ENCODE peak calls at places on chromosome 22, in nine cellular contexts. X is transverse colon, S is upper lobe of right lung, W is lower leg skin, Q is lung, U is AG04450, A is fibroblast of mammary gland, F is PC-9, Z is A549. C is an unnamed sample.

GRCh38 chr22:43829904-43830851 is 18.1 kb upstream of the EFCAB6 start:
- DNase-seq in X (no peak), S (peak), W (peak), Q (peak), U (no peak), A (peak), F (no peak), Z (no peak), C (no peak)

GRCh38 chr22:24805790-24806662 is at the start of gene SGSM1:
- DNase-seq in X (peak), S (peak), W (peak), Q (peak), U (no peak), A (peak), F (peak), Z (peak), C (peak)

GRCh38 chr22:19610518-19611253 is 86.5 kb upstream of the CLDN5 start:
- DNase-seq in X (no peak), S (no peak), W (no peak), Q (no peak), U (no peak), A (no peak), F (no peak), Z (no peak), C (no peak)

GRCh38 chr22:42072606-42073330 is 1.3 kb upstream of the PHETA2 start:
- DNase-seq in X (no peak), S (no peak), W (no peak), Q (no peak), U (no peak), A (no peak), F (no peak), Z (no peak), C (no peak)

GRCh38 chr22:19807161-19807913 is 46.8 kb downstream of the TBX1 start:
- DNase-seq in X (no peak), S (no peak), W (no peak), Q (no peak), U (no peak), A (no peak), F (no peak), Z (no peak), C (no peak)

GRCh38 chr22:50489363-50490243 is 2.9 kb downstream of the MIOX start:
- DNase-seq in X (no peak), S (no peak), W (no peak), Q (no peak), U (no peak), A (no peak), F (no peak), Z (no peak), C (no peak)

GRCh38 chr22:18116634-18117033 is 6.0 kb downstream of the TUBA8 start:
- DNase-seq in X (no peak), S (no peak), W (no peak), Q (no peak), U (no peak), A (no peak), F (no peak), Z (no peak), C (no peak)

GRCh38 chr22:27990879-27991278 is 71.8 kb upstream of the PITPNB start:
- DNase-seq in X (peak), S (no peak), W (no peak), Q (no peak), U (no peak), A (peak), F (no peak), Z (peak), C (no peak)

GRCh38 chr22:48531721-48532435 is 1295.8 kb downstream of the BRD1 start:
- DNase-seq in X (no peak), S (no peak), W (no peak), Q (no peak), U (no peak), A (no peak), F (no peak), Z (no peak), C (no peak)

GRCh38 chr22:47695176-47695575 is 932.7 kb downstream of the TBC1D22A start:
- DNase-seq in X (no peak), S (no peak), W (no peak), Q (no peak), U (no peak), A (no peak), F (no peak), Z (no peak), C (no peak)

GRCh38 chr22:46074771-46075551 is 75.4 kb upstream of the PPARA start:
- DNase-seq in X (peak), S (peak), W (no peak), Q (no peak), U (no peak), A (no peak), F (no peak), Z (no peak), C (no peak)

GRCh38 chr22:46071451-46072029 is 78.8 kb upstream of the PPARA start:
- DNase-seq in X (peak), S (peak), W (peak), Q (peak), U (peak), A (peak), F (peak), Z (peak), C (peak)

GRCh38 chr22:46073683-46074504 is 76.4 kb upstream of the PPARA start:
- DNase-seq in X (peak), S (peak), W (no peak), Q (no peak), U (no peak), A (peak), F (peak), Z (no peak), C (no peak)

GRCh38 chr22:46072030-46072881 is 78.1 kb upstream of the PPARA start:
- DNase-seq in X (peak), S (peak), W (no peak), Q (peak), U (no peak), A (peak), F (peak), Z (no peak), C (no peak)

DNA sequence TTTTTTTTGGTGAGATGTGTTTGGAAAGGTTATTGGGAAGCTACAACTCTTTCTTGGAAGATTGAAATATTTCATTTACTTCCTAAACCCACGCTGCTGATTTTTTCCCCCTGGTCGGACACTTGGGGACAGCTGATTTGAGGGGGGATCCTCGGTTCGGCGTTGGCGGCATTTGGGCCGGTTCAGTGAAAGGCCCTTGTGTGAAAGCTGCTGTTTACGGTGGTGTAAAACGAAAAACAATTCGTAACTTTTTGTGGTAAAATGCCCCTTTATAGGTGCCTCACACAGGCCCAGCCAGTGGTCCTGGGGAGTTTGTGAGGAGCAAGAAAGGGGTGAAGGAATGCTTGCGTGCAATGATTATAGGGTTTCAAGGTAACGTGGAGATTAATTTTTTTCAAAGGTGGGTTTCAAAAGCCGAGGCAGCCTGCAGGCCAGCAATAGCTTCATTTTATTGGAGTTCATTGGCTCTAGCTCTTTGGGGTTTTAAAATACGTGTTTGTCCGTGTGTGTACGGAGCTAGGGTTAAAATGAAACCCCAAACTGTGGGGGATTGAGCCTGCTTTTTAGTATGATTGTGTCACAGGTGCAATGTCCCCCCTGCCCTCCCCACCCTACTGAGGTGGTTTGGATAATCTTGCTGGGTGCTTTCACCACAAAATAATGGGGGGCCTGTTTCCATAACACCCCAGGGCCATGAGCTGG is 77.2 kb upstream of the PPARA start:
- DNase-seq in X (peak), S (peak), W (no peak), Q (no peak), U (no peak), A (peak), F (no peak), Z (no peak), C (no peak)
- H3K4me3 ChIP-seq in X (peak), S (peak), W (peak), Q (peak), U (peak), A (peak), F (peak), Z (peak), C (peak)

GRCh38 chr22:37225481-37225880 is 13.2 kb upstream of the SSTR3 start:
- DNase-seq in X (peak), S (no peak), W (no peak), Q (no peak), U (no peak), A (no peak), F (no peak), Z (peak), C (no peak)
- TF ChIP-seq CTCF in X (no peak), S (no peak), W (no peak), Q (no peak), U (peak), A (peak), F (peak), Z (no peak), C (peak)

GRCh38 chr22:33404723-33405122 is 346.5 kb upstream of the SYN3 start:
- DNase-seq in X (no peak), S (no peak), W (no peak), Q (no peak), U (no peak), A (no peak), F (no peak), Z (no peak), C (no peak)
- H3K4me3 ChIP-seq in X (no peak), S (no peak), W (no peak), Q (no peak), U (no peak), A (no peak), F (no peak), Z (no peak), C (no peak)

GRCh38 chr22:46003271-46004091 is 26.5 kb upstream of the WNT7B start:
- DNase-seq in X (no peak), S (peak), W (no peak), Q (no peak), U (no peak), A (peak), F (no peak), Z (no peak), C (no peak)

GRCh38 chr22:46001426-46002106 is 24.6 kb upstream of the WNT7B start:
- DNase-seq in X (no peak), S (peak), W (no peak), Q (no peak), U (no peak), A (no peak), F (no peak), Z (no peak), C (no peak)

GRCh38 chr22:46002757-46003270 is 25.9 kb upstream of the WNT7B start:
- DNase-seq in X (no peak), S (peak), W (no peak), Q (no peak), U (no peak), A (peak), F (peak), Z (no peak), C (no peak)

GRCh38 chr22:46006379-46007002 is 29.5 kb upstream of the WNT7B start:
- DNase-seq in X (peak), S (peak), W (peak), Q (peak), U (peak), A (peak), F (peak), Z (peak), C (peak)

DNA sequence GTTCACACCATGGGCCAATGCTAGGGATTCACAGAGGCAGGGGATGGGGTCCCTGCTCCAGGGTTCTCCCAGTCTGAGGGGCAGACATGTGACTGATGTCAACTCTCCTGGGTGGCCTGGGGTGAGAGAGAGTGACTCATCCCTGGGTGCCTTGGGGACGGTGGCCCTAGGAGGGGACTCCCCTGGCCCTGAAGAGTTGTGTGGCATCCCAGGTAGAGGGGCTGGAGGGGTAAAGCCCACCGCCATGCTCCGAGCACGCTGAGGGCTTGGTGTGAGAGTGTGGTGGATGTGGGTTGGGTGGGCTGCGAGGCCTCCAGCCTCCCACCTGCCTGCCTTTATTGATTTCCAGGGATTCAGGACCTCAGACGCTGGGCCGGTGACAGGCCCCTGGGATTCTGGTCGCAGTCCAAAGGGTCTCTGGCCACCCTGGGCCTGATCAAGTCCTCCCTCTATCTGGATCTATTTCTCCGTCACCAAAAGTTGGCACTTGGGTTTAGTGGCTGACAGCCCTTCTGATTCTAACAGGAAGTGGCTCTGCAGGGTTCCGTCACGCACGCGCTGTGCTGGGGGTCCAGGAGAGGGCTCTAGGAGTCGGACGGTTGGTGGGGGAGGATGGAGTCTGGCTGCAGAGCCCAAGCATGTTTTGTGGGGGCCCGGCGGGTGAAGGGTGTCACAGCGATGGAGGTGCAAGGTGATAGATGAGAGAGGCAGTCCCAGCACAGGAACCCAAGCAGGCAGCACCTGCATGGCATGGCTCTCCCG is 27.3 kb upstream of the WNT7B start:
- DNase-seq in X (no peak), S (peak), W (no peak), Q (no peak), U (no peak), A (no peak), F (no peak), Z (no peak), C (no peak)
- TF ChIP-seq CTCF in X (no peak), S (no peak), W (no peak), Q (no peak), U (no peak), A (no peak), F (no peak), Z (no peak), C (no peak)

GRCh38 chr22:35544189-35544588 is 3.6 kb downstream of the RASD2 start:
- DNase-seq in X (no peak), S (no peak), W (no peak), Q (no peak), U (no peak), A (no peak), F (no peak), Z (no peak), C (no peak)
- H3K4me3 ChIP-seq in X (no peak), S (no peak), W (no peak), Q (no peak), U (no peak), A (no peak), F (no peak), Z (no peak), C (no peak)

DNA sequence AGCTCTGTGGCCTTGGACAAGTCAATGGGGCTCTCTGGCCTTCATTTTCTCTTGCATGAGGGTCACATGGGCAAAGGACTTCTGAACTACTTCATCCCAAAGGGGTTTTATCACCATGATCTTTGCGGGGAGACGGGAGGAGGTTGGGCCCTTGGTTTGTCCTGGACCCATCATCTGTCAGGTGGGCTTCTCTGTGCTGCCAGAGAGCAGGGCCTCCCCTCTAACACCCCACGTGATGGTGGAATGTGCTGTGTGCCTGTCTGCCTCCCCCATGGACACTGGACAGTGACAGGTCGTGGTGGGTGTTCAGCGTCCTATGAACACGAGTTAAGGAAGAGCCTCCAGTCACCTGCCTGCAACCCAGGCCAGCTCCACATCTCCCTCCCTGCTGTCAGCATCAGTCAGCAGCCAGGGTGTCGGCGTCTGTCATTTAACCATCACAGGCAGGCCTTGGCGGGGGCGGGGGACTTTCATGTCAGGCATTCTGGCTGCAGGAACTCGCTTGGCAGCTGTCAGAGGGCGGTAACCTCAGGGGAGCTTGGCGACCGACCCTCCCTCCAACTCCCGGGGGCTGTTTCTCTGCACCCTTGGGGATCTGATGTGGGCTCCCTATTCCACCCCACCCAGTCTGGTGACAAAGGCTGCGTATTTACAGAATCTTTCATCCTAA is 2.6 kb upstream of the SUN2 start:
- DNase-seq in X (no peak), S (no peak), W (no peak), Q (no peak), U (no peak), A (no peak), F (no peak), Z (no peak), C (no peak)
- TF ChIP-seq CTCF in X (no peak), S (no peak), W (no peak), Q (no peak), U (no peak), A (no peak), F (no peak), Z (no peak), C (no peak)

DNA sequence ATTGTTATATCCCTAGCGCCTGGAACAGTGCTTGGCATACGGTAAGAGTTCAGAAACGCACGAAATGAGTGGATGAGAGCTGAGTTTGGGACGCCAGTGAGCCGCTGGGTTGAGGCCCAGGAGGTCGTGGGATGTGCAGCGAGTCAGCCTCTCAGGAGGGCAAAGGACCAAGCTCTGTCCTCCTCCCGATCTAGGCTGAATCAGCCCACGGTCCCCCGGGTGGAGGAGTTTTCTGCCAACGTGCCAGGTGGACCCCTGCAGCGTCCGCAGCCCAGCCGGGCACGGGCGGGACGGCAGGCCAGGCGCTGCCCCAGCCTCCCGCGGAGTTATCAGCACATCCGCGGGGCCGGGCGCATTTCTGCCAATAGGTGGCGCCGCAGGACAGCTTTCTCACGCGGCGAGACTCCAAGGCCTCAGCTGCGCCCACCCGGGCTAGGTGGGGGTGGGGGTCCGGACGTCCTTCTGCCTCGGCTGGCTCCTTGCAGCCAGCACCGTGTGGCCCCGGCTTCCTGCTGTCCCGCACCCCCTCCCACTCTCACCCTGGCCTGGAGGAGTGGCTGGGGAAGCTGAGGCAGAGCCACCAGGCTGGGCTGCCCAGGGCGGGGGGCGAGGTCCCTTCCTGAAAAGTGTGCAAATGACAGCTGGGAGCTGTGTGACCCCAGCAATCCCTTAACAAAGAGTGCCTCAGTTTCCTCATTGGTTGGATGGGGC is 2.2 kb upstream of the RPS19BP1 start:
- DNase-seq in X (peak), S (peak), W (peak), Q (peak), U (no peak), A (peak), F (peak), Z (peak), C (peak)
- H3K4me3 ChIP-seq in X (no peak), S (no peak), W (no peak), Q (no peak), U (no peak), A (no peak), F (peak), Z (no peak), C (peak)

GRCh38 chr22:30054067-30054763 is 26.0 kb upstream of the HORMAD2 start:
- DNase-seq in X (no peak), S (no peak), W (no peak), Q (no peak), U (no peak), A (no peak), F (no peak), Z (no peak), C (no peak)
- TF ChIP-seq CTCF in X (no peak), S (no peak), W (no peak), Q (no peak), U (no peak), A (no peak), F (no peak), Z (no peak), C (no peak)

GRCh38 chr22:32571764-32572163 is 97.2 kb downstream of the FBXO7 start:
- DNase-seq in X (no peak), S (no peak), W (no peak), Q (no peak), U (no peak), A (no peak), F (no peak), Z (no peak), C (no peak)
- H3K4me3 ChIP-seq in X (no peak), S (no peak), W (no peak), Q (no peak), U (no peak), A (no peak), F (no peak), Z (no peak), C (no peak)

GRCh38 chr22:21992593-21993237 is 10.1 kb upstream of the TOP3B start:
- DNase-seq in X (no peak), S (no peak), W (no peak), Q (no peak), U (no peak), A (no peak), F (no peak), Z (no peak), C (no peak)

GRCh38 chr22:21991774-21992173 is 9.2 kb upstream of the TOP3B start:
- DNase-seq in X (no peak), S (no peak), W (no peak), Q (no peak), U (no peak), A (no peak), F (no peak), Z (no peak), C (no peak)

GRCh38 chr22:21991309-21991596 is 8.7 kb upstream of the TOP3B start:
- DNase-seq in X (no peak), S (no peak), W (no peak), Q (no peak), U (no peak), A (no peak), F (no peak), Z (no peak), C (no peak)

GRCh38 chr22:21989049-21989448 is 6.5 kb upstream of the TOP3B start:
- DNase-seq in X (no peak), S (no peak), W (no peak), Q (no peak), U (no peak), A (no peak), F (no peak), Z (no peak), C (no peak)

DNA sequence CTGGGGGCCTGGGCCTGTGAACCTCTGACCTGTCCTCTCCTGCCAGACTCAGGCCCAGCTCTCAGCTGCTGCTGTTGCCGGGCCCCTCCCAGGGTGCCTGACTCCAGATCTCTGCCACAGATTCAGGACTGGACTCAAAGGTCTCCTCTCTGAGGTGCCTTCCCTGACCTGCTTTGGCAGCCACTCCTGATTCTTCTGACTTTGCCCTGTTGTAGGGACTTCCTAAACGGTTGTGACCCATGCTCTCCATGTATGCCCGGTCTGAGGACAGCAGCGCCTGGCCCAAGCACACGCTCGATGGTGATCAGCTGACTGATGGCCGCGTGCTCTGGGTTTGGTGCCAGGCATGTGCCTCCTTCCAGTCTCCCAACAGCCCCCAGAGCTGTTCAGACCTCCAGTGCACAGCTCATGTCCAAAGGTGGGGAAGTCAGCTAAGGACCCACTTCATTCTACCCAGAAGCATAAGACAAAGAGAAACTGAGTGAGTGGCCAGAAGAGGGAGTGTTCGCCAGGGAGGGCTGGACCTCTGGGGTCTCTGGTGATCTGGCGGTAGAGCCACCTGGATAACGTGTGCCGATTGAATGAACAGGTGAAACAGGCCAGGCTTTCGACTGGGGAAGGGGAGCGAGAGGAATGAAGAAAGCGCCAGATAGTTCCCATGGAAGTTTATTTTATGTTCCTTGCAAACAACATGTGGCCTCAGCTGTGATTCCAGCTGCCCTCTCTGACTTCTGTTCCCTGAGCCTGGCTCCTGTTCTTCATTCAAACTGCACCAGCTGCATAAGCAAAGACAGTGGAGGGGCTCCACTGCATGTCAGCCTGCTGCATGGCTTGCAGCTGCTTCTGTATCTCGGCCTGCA is 8.1 kb upstream of the TOP3B start:
- DNase-seq in X (no peak), S (no peak), W (no peak), Q (no peak), U (no peak), A (no peak), F (no peak), Z (no peak), C (no peak)
- TF ChIP-seq CTCF in X (no peak), S (no peak), W (no peak), Q (no peak), U (no peak), A (no peak), F (no peak), Z (no peak), C (no peak)

C was measured in brain microvascular endothelial cell.